ENCODE peak calls at places on chromosomes 6 and 20, in four cellular contexts. Q, U, E and Y are unnamed samples.

GRCh38 chr6:102387351-102388033 is 994.0 kb downstream of the GRIK2 start:
- DNase-seq in Q (no peak), U (peak), E (no peak), Y (no peak)

GRCh38 chr20:58623579-58624473 is 27.3 kb upstream of the STX16 start:
- DNase-seq in Q (peak), U (no peak), E (no peak), Y (peak)

GRCh38 chr20:8722277-8722928 is 346.5 kb upstream of the PLCB4 start:
- DNase-seq in Q (peak), U (peak), E (peak), Y (peak)

GRCh38 chr20:63966944-63967322 is 2.8 kb downstream of the ZNF512B start:
- DNase-seq in Q (no peak), U (no peak), E (no peak), Y (no peak)

GRCh38 chr20:61844621-61845020 is 221.1 kb downstream of the TAF4 start:
- DNase-seq in Q (no peak), U (no peak), E (no peak), Y (no peak)

GRCh38 chr6:112468359-112468758 is 121.2 kb downstream of the RFPL4B start:
- DNase-seq in Q (peak), U (no peak), E (no peak), Y (peak)

GRCh38 chr20:34850969-34851368 is 21.7 kb downstream of the GGT7 start:
- DNase-seq in Q (no peak), U (no peak), E (no peak), Y (peak)

GRCh38 chr6:70413829-70414494 is 654 bp downstream of the FAM135A start:
- DNase-seq in Q (no peak), U (peak), E (no peak), Y (peak)

GRCh38 chr6:37456816-37457560 is 24.0 kb downstream of the CMTR1 start:
- DNase-seq in Q (peak), U (no peak), E (no peak), Y (peak)

GRCh38 chr20:25063981-25064380 is 6.0 kb upstream of the ACSS1 start:
- DNase-seq in Q (no peak), U (no peak), E (no peak), Y (no peak)

GRCh38 chr6:169162968-169163903 is 90.4 kb downstream of the THBS2 start:
- DNase-seq in Q (peak), U (no peak), E (no peak), Y (peak)

GRCh38 chr6:15628499-15629131 is 34.2 kb downstream of the DTNBP1 start:
- DNase-seq in Q (peak), U (no peak), E (no peak), Y (peak)

GRCh38 chr20:23606652-23607049 is 934 bp upstream of the CST9 start:
- DNase-seq in Q (peak), U (peak), E (peak), Y (peak)

GRCh38 chr6:99348823-99349619 is 453 bp downstream of the FAXC start:
- DNase-seq in Q (no peak), U (peak), E (no peak), Y (peak)

GRCh38 chr20:63740501-63741353 is 1.2 kb downstream of the SLC2A4RG start:
- DNase-seq in Q (peak), U (peak), E (peak), Y (peak)

GRCh38 chr6:163415176-163415619 is 680 bp downstream of the QKI start:
- DNase-seq in Q (no peak), U (no peak), E (no peak), Y (no peak)

GRCh38 chr20:37356387-37356786 is 10.4 kb downstream of the SRC start:
- DNase-seq in Q (no peak), U (no peak), E (no peak), Y (peak)

GRCh38 chr6:74551896-74552295 is 654.0 kb downstream of the COL12A1 start:
- DNase-seq in Q (no peak), U (no peak), E (no peak), Y (peak)

GRCh38 chr20:12594410-12595130 is 414.2 kb upstream of the SPTLC3 start:
- DNase-seq in Q (peak), U (peak), E (no peak), Y (no peak)

GRCh38 chr6:47752801-47753200 is 29.0 kb upstream of the OPN5 start:
- DNase-seq in Q (no peak), U (no peak), E (no peak), Y (peak)

GRCh38 chr6:4274382-4275082 is 139.2 kb upstream of the ECI2 start:
- DNase-seq in Q (peak), U (no peak), E (no peak), Y (peak)

GRCh38 chr6:159989882-159990480 is 21.1 kb downstream of the IGF2R start:
- DNase-seq in Q (no peak), U (no peak), E (no peak), Y (peak)

GRCh38 chr20:41304413-41305079 is 13.0 kb downstream of the ZHX3 start:
- DNase-seq in Q (no peak), U (peak), E (no peak), Y (no peak)